ENCODE peak calls at places on chromosomes 16 and 17, in seven cellular contexts. One of them, this sample, is unnamed.

GRCh38 chr16:63613701-63614100 is 1508.2 kb downstream of the CDH11 start:
- DNase-seq in SK-N-SH: no peak
- DNase-seq in endothelial cell of umbilical vein: peak; percentile 84
- DNase-seq in fibroblast of lung: peak; percentile 54
- DNase-seq in OCI-LY7: no peak
- DNase-seq in PC-9: no peak
- DNase-seq in IMR-90: peak; percentile 4
- DNase-seq in this sample: no peak

GRCh38 chr17:36697907-36698526 is 96.6 kb downstream of the MRM1 start:
- DNase-seq in SK-N-SH: no peak
- DNase-seq in endothelial cell of umbilical vein: no peak
- DNase-seq in fibroblast of lung: no peak
- DNase-seq in OCI-LY7: no peak
- DNase-seq in PC-9: no peak
- DNase-seq in IMR-90: peak; percentile 8
- DNase-seq in this sample: peak; percentile 47

GRCh38 chr16:58249780-58250478 is 44.9 kb downstream of the PRSS54 start:
- DNase-seq in SK-N-SH: peak; percentile 96
- DNase-seq in endothelial cell of umbilical vein: peak; percentile 72
- DNase-seq in fibroblast of lung: peak; percentile 66
- DNase-seq in OCI-LY7: peak; percentile 88
- DNase-seq in PC-9: peak; percentile 92
- DNase-seq in IMR-90: peak; percentile 62
- DNase-seq in this sample: peak; percentile 76

GRCh38 chr17:6443692-6444572 is at the start of gene PIMREG:
- DNase-seq in SK-N-SH: peak; percentile 98
- DNase-seq in endothelial cell of umbilical vein: peak; percentile 92
- DNase-seq in fibroblast of lung: peak; percentile 91
- DNase-seq in OCI-LY7: peak; percentile 95
- DNase-seq in PC-9: peak; percentile 98
- DNase-seq in IMR-90: peak; percentile 88
- DNase-seq in this sample: peak; percentile 95

GRCh38 chr16:46857261-46857962 is 26.4 kb upstream of the C16orf87 start:
- DNase-seq in SK-N-SH: peak; percentile 63
- DNase-seq in endothelial cell of umbilical vein: peak; percentile 39
- DNase-seq in fibroblast of lung: peak; percentile 67
- DNase-seq in OCI-LY7: peak; percentile 29
- DNase-seq in PC-9: no peak
- DNase-seq in IMR-90: peak; percentile 82
- DNase-seq in this sample: no peak

GRCh38 chr17:48634446-48635208 is 8.5 kb upstream of the HOXB9 start:
- DNase-seq in SK-N-SH: no peak
- DNase-seq in endothelial cell of umbilical vein: no peak
- DNase-seq in fibroblast of lung: no peak
- DNase-seq in OCI-LY7: no peak
- DNase-seq in PC-9: no peak
- DNase-seq in IMR-90: no peak
- DNase-seq in this sample: no peak

GRCh38 chr17:235831-236640 is 54.6 kb upstream of the DOC2B start:
- DNase-seq in SK-N-SH: no peak
- DNase-seq in endothelial cell of umbilical vein: no peak
- DNase-seq in fibroblast of lung: no peak
- DNase-seq in OCI-LY7: no peak
- DNase-seq in PC-9: no peak
- DNase-seq in IMR-90: no peak
- DNase-seq in this sample: no peak

GRCh38 chr16:51146256-51146924 is 4.7 kb downstream of the SALL1 start:
- DNase-seq in SK-N-SH: peak; percentile 24
- DNase-seq in endothelial cell of umbilical vein: no peak
- DNase-seq in fibroblast of lung: peak; percentile 71
- DNase-seq in OCI-LY7: peak; percentile 11
- DNase-seq in PC-9: no peak
- DNase-seq in IMR-90: peak; percentile 75
- DNase-seq in this sample: no peak

GRCh38 chr17:80031691-80032480 is 3.8 kb downstream of the TBC1D16 start:
- DNase-seq in SK-N-SH: no peak
- DNase-seq in endothelial cell of umbilical vein: no peak
- DNase-seq in fibroblast of lung: no peak
- DNase-seq in OCI-LY7: no peak
- DNase-seq in PC-9: no peak
- DNase-seq in IMR-90: no peak
- DNase-seq in this sample: no peak

GRCh38 chr16:57131351-57131970 is 39.1 kb downstream of the CPNE2 start:
- DNase-seq in SK-N-SH: no peak
- DNase-seq in endothelial cell of umbilical vein: no peak
- DNase-seq in fibroblast of lung: no peak
- DNase-seq in OCI-LY7: no peak
- DNase-seq in PC-9: no peak
- DNase-seq in IMR-90: no peak
- DNase-seq in this sample: no peak

GRCh38 chr16:77171750-77172635 is 19.0 kb upstream of the MON1B start:
- DNase-seq in SK-N-SH: peak; percentile 47
- DNase-seq in endothelial cell of umbilical vein: peak; percentile 76
- DNase-seq in fibroblast of lung: peak; percentile 38
- DNase-seq in OCI-LY7: peak; percentile 69
- DNase-seq in PC-9: peak; percentile 21
- DNase-seq in IMR-90: peak; percentile 59
- DNase-seq in this sample: peak; percentile 32

GRCh38 chr16:49528035-49528434 is 154.4 kb downstream of the C16orf78 start:
- DNase-seq in SK-N-SH: peak; percentile 83
- DNase-seq in endothelial cell of umbilical vein: peak; percentile 40
- DNase-seq in fibroblast of lung: peak; percentile 65
- DNase-seq in OCI-LY7: no peak
- DNase-seq in PC-9: no peak
- DNase-seq in IMR-90: no peak
- DNase-seq in this sample: no peak

GRCh38 chr16:50067290-50067853 is 1.6 kb downstream of the HEATR3 start:
- DNase-seq in SK-N-SH: peak; percentile 53
- DNase-seq in endothelial cell of umbilical vein: peak; percentile 73
- DNase-seq in fibroblast of lung: peak; percentile 56
- DNase-seq in OCI-LY7: peak; percentile 71
- DNase-seq in PC-9: peak; percentile 9
- DNase-seq in IMR-90: peak; percentile 74
- DNase-seq in this sample: peak; percentile 63

GRCh38 chr17:1782171-1782567 is 20.3 kb downstream of the SERPINF1 start:
- DNase-seq in SK-N-SH: no peak
- DNase-seq in endothelial cell of umbilical vein: no peak
- DNase-seq in fibroblast of lung: no peak
- DNase-seq in OCI-LY7: no peak
- DNase-seq in PC-9: no peak
- DNase-seq in IMR-90: no peak
- DNase-seq in this sample: no peak

GRCh38 chr16:22099256-22099975 is 7.1 kb downstream of the VWA3A start:
- DNase-seq in SK-N-SH: no peak
- DNase-seq in endothelial cell of umbilical vein: no peak
- DNase-seq in fibroblast of lung: no peak
- DNase-seq in OCI-LY7: no peak
- DNase-seq in PC-9: no peak
- DNase-seq in IMR-90: no peak
- DNase-seq in this sample: no peak

GRCh38 chr17:13462161-13462560 is 139.6 kb downstream of the HS3ST3A1 start:
- DNase-seq in SK-N-SH: no peak
- DNase-seq in endothelial cell of umbilical vein: no peak
- DNase-seq in fibroblast of lung: peak; percentile 44
- DNase-seq in OCI-LY7: no peak
- DNase-seq in PC-9: no peak
- DNase-seq in IMR-90: peak; percentile 80
- DNase-seq in this sample: no peak

GRCh38 chr16:81505011-81505660 is 60.5 kb downstream of the CMIP start:
- DNase-seq in SK-N-SH: peak; percentile 69
- DNase-seq in endothelial cell of umbilical vein: no peak
- DNase-seq in fibroblast of lung: no peak
- DNase-seq in OCI-LY7: peak; percentile 46
- DNase-seq in PC-9: no peak
- DNase-seq in IMR-90: no peak
- DNase-seq in this sample: no peak

GRCh38 chr16:50399411-50399810 is 30.6 kb upstream of the BRD7 start:
- DNase-seq in SK-N-SH: no peak
- DNase-seq in endothelial cell of umbilical vein: no peak
- DNase-seq in fibroblast of lung: no peak
- DNase-seq in OCI-LY7: no peak
- DNase-seq in PC-9: no peak
- DNase-seq in IMR-90: no peak
- DNase-seq in this sample: no peak

GRCh38 chr17:60325730-60326524 is 66.0 kb downstream of the USP32 start:
- DNase-seq in SK-N-SH: no peak
- DNase-seq in endothelial cell of umbilical vein: no peak
- DNase-seq in fibroblast of lung: no peak
- DNase-seq in OCI-LY7: no peak
- DNase-seq in PC-9: no peak
- DNase-seq in IMR-90: no peak
- DNase-seq in this sample: no peak

GRCh38 chr17:73411330-73411747 is 99.5 kb upstream of the CDC42EP4 start:
- DNase-seq in SK-N-SH: no peak
- DNase-seq in endothelial cell of umbilical vein: no peak
- DNase-seq in fibroblast of lung: no peak
- DNase-seq in OCI-LY7: no peak
- DNase-seq in PC-9: no peak
- DNase-seq in IMR-90: no peak
- DNase-seq in this sample: no peak

DNA sequence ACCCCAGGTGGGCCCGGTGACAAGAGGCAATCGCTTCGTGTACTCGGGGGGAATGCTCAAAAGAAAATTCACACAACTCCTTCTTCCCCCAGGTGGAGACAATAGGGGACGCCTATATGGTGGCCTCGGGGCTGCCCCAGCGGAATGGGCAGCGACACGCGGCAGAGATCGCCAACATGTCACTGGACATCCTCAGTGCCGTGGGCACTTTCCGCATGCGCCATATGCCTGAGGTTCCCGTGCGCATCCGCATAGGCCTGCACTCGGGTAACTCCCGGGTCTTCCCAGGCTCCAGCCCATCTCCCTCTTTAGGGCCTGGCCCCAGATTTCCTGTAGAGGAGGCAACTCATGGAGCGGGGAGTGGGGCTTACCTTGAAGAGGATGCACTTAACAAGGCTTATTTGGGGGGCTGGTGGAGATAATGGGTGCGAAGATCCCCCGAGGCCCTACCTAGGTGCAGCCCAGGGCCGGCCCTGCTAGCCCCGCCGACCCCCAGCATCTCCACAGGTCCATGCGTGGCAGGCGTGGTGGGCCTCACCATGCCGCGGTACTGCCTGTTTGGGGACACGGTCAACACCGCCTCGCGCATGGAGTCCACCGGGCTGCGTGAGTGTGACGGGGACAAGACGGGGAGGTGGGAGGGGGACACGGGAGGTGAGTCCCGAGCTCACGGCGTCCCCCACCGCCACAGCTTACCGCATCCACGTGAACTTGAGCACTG is 13.0 kb downstream of the GUCY2D start:
- DNase-seq in SK-N-SH: no peak
- DNase-seq in endothelial cell of umbilical vein: no peak
- DNase-seq in fibroblast of lung: no peak
- DNase-seq in OCI-LY7: no peak
- DNase-seq in PC-9: no peak
- DNase-seq in IMR-90: no peak
- DNase-seq in this sample: no peak
- H3K4me2 ChIP-seq in SK-N-SH: no peak overlapping the region
- H3K4me2 ChIP-seq in endothelial cell of umbilical vein: no peak overlapping the region
- H3K4me2 ChIP-seq in fibroblast of lung: no peak overlapping the region
- H3K4me2 ChIP-seq in OCI-LY7: no peak overlapping the region
- H3K4me2 ChIP-seq in PC-9: peak overlapping the region; percentile 82
- H3K4me2 ChIP-seq in IMR-90: no peak overlapping the region
- H3K4me2 ChIP-seq in this sample: no peak overlapping the region

GRCh38 chr16:11213373-11213772 is 42.6 kb downstream of the SOCS1 start:
- DNase-seq in SK-N-SH: no peak
- DNase-seq in endothelial cell of umbilical vein: no peak
- DNase-seq in fibroblast of lung: no peak
- DNase-seq in OCI-LY7: no peak
- DNase-seq in PC-9: no peak
- DNase-seq in IMR-90: no peak
- DNase-seq in this sample: no peak

GRCh38 chr16:11213799-11214198 is 42.2 kb downstream of the SOCS1 start:
- DNase-seq in SK-N-SH: no peak
- DNase-seq in endothelial cell of umbilical vein: no peak
- DNase-seq in fibroblast of lung: no peak
- DNase-seq in OCI-LY7: no peak
- DNase-seq in PC-9: no peak
- DNase-seq in IMR-90: no peak
- DNase-seq in this sample: no peak

GRCh38 chr16:11212819-11213196 is 43.2 kb downstream of the SOCS1 start:
- DNase-seq in SK-N-SH: no peak
- DNase-seq in endothelial cell of umbilical vein: no peak
- DNase-seq in fibroblast of lung: no peak
- DNase-seq in OCI-LY7: no peak
- DNase-seq in PC-9: peak; percentile 63
- DNase-seq in IMR-90: no peak
- DNase-seq in this sample: peak; percentile 46

GRCh38 chr16:11211061-11211976 is 44.7 kb downstream of the SOCS1 start:
- DNase-seq in SK-N-SH: no peak
- DNase-seq in endothelial cell of umbilical vein: no peak
- DNase-seq in fibroblast of lung: no peak
- DNase-seq in OCI-LY7: no peak
- DNase-seq in PC-9: no peak
- DNase-seq in IMR-90: no peak
- DNase-seq in this sample: no peak

GRCh38 chr16:11211977-11212818 is 43.8 kb downstream of the SOCS1 start:
- DNase-seq in SK-N-SH: peak; percentile 69
- DNase-seq in endothelial cell of umbilical vein: no peak
- DNase-seq in fibroblast of lung: no peak
- DNase-seq in OCI-LY7: no peak
- DNase-seq in PC-9: no peak
- DNase-seq in IMR-90: no peak
- DNase-seq in this sample: no peak
- H2AFZ ChIP-seq in SK-N-SH: no peak overlapping the region
- H2AFZ ChIP-seq in endothelial cell of umbilical vein: no peak overlapping the region
- H2AFZ ChIP-seq in fibroblast of lung: no peak overlapping the region
- H2AFZ ChIP-seq in OCI-LY7: no peak overlapping the region
- H2AFZ ChIP-seq in PC-9: no peak overlapping the region
- H2AFZ ChIP-seq in IMR-90: no peak overlapping the region
- H2AFZ ChIP-seq in this sample: no peak overlapping the region

DNA sequence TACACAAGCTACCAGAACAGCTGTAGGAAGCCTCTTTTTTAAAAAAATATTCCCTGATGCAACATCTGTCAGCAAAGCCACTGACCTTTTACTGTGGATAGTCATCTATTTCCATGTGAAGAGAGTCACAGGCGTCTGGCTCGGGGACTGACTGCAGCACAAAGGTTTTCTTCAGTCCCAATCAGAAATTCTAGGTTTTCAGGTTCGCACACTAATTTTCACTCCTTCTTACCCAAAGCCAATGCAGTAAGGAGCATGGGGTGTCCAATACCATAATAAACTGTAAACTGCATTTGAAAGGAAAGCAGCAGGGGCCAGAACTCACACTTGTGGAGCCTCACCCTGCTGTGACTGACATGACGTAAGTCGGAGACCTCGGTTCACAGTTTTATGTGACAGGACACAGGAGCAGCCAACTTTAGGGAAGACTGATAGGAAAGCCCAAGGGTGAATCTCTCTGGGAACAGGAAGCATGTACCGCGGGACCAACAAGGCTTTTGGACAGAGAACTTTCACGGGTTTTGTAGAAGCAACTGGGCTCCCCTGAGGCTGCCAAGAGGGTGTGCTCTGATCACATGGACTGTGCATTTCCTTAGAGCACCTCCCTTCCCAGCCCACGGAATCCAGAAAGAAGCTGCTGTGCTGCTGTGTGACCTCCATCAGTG is 9.1 kb upstream of the TMEM100 start:
- DNase-seq in SK-N-SH: no peak
- DNase-seq in endothelial cell of umbilical vein: no peak
- DNase-seq in fibroblast of lung: no peak
- DNase-seq in OCI-LY7: no peak
- DNase-seq in PC-9: no peak
- DNase-seq in IMR-90: peak; percentile 36
- DNase-seq in this sample: no peak
- TF ChIP-seq CTCF in SK-N-SH: no peak
- TF ChIP-seq CTCF in endothelial cell of umbilical vein: no peak
- TF ChIP-seq CTCF in fibroblast of lung: no peak
- TF ChIP-seq CTCF in OCI-LY7: no peak
- TF ChIP-seq CTCF in PC-9: no peak
- TF ChIP-seq CTCF in IMR-90: no peak
- TF ChIP-seq CTCF in this sample: no peak

GRCh38 chr17:19339341-19339815 is 23.1 kb downstream of the B9D1 start:
- DNase-seq in SK-N-SH: no peak
- DNase-seq in endothelial cell of umbilical vein: no peak
- DNase-seq in fibroblast of lung: no peak
- DNase-seq in OCI-LY7: no peak
- DNase-seq in PC-9: no peak
- DNase-seq in IMR-90: peak; percentile 42
- DNase-seq in this sample: no peak
- H3K4me2 ChIP-seq in SK-N-SH: no peak overlapping the region
- H3K4me2 ChIP-seq in endothelial cell of umbilical vein: no peak overlapping the region
- H3K4me2 ChIP-seq in fibroblast of lung: no peak overlapping the region
- H3K4me2 ChIP-seq in OCI-LY7: no peak overlapping the region
- H3K4me2 ChIP-seq in PC-9: no peak overlapping the region
- H3K4me2 ChIP-seq in IMR-90: no peak overlapping the region
- H3K4me2 ChIP-seq in this sample: no peak overlapping the region

This sample was measured in DND-41.